ENCODE peak calls at places on chromosomes 7 and 10, in five cellular contexts. One of them, this sample, is unnamed.

GRCh38 chr7:120055300-120055699 is 217.7 kb upstream of the KCND2 start:
- DNase-seq in right lobe of liver: no peak
- DNase-seq in stimulated activated CD8-positive, alpha-beta memory T cell treated with anti-CD3 and anti-CD28 coated beads, Interleukin-2, amount 100 ng/mL, for 48 hours: no peak
- DNase-seq in T follicular helper cell: no peak
- DNase-seq in CD8-positive, alpha-beta memory T cell: no peak
- DNase-seq in this sample: no peak

GRCh38 chr7:152931583-152931982 is 172.0 kb downstream of the ACTR3B start:
- DNase-seq in right lobe of liver: no peak
- DNase-seq in stimulated activated CD8-positive, alpha-beta memory T cell treated with anti-CD3 and anti-CD28 coated beads, Interleukin-2, amount 100 ng/mL, for 48 hours: no peak
- DNase-seq in T follicular helper cell: no peak
- DNase-seq in CD8-positive, alpha-beta memory T cell: no peak
- DNase-seq in this sample: no peak

GRCh38 chr10:110751845-110752244 is 107.7 kb downstream of the RBM20 start:
- DNase-seq in right lobe of liver: no peak
- DNase-seq in stimulated activated CD8-positive, alpha-beta memory T cell treated with anti-CD3 and anti-CD28 coated beads, Interleukin-2, amount 100 ng/mL, for 48 hours: no peak
- DNase-seq in T follicular helper cell: no peak
- DNase-seq in CD8-positive, alpha-beta memory T cell: no peak
- DNase-seq in this sample: no peak

GRCh38 chr10:86258488-86258887 is 108.1 kb downstream of the GRID1 start:
- DNase-seq in right lobe of liver: no peak
- DNase-seq in stimulated activated CD8-positive, alpha-beta memory T cell treated with anti-CD3 and anti-CD28 coated beads, Interleukin-2, amount 100 ng/mL, for 48 hours: no peak
- DNase-seq in T follicular helper cell: no peak
- DNase-seq in CD8-positive, alpha-beta memory T cell: no peak
- DNase-seq in this sample: no peak

GRCh38 chr10:32139223-32140073 is 83.2 kb upstream of the KIF5B start:
- DNase-seq in right lobe of liver: peak
- DNase-seq in stimulated activated CD8-positive, alpha-beta memory T cell treated with anti-CD3 and anti-CD28 coated beads, Interleukin-2, amount 100 ng/mL, for 48 hours: no peak
- DNase-seq in T follicular helper cell: no peak
- DNase-seq in CD8-positive, alpha-beta memory T cell: no peak
- DNase-seq in this sample: no peak

GRCh38 chr7:17132726-17133125 is 165.7 kb upstream of the AHR start:
- DNase-seq in right lobe of liver: no peak
- DNase-seq in stimulated activated CD8-positive, alpha-beta memory T cell treated with anti-CD3 and anti-CD28 coated beads, Interleukin-2, amount 100 ng/mL, for 48 hours: no peak
- DNase-seq in T follicular helper cell: no peak
- DNase-seq in CD8-positive, alpha-beta memory T cell: no peak
- DNase-seq in this sample: no peak

GRCh38 chr10:102796407-102797176 is 40.6 kb downstream of the CYP17A1 start:
- DNase-seq in right lobe of liver: peak
- DNase-seq in stimulated activated CD8-positive, alpha-beta memory T cell treated with anti-CD3 and anti-CD28 coated beads, Interleukin-2, amount 100 ng/mL, for 48 hours: peak
- DNase-seq in T follicular helper cell: peak
- DNase-seq in CD8-positive, alpha-beta memory T cell: peak
- DNase-seq in this sample: peak

GRCh38 chr7:1580422-1581030 is 10.7 kb upstream of the PSMG3 start:
- DNase-seq in right lobe of liver: no peak
- DNase-seq in stimulated activated CD8-positive, alpha-beta memory T cell treated with anti-CD3 and anti-CD28 coated beads, Interleukin-2, amount 100 ng/mL, for 48 hours: no peak
- DNase-seq in T follicular helper cell: no peak
- DNase-seq in CD8-positive, alpha-beta memory T cell: no peak
- DNase-seq in this sample: no peak

GRCh38 chr10:73648252-73648651 is 7.0 kb upstream of the MYOZ1 start:
- DNase-seq in right lobe of liver: no peak
- DNase-seq in stimulated activated CD8-positive, alpha-beta memory T cell treated with anti-CD3 and anti-CD28 coated beads, Interleukin-2, amount 100 ng/mL, for 48 hours: no peak
- DNase-seq in T follicular helper cell: no peak
- DNase-seq in CD8-positive, alpha-beta memory T cell: no peak
- DNase-seq in this sample: no peak

GRCh38 chr10:96986200-96986856 is 154.2 kb downstream of the LCOR start:
- DNase-seq in right lobe of liver: no peak
- DNase-seq in stimulated activated CD8-positive, alpha-beta memory T cell treated with anti-CD3 and anti-CD28 coated beads, Interleukin-2, amount 100 ng/mL, for 48 hours: no peak
- DNase-seq in T follicular helper cell: no peak
- DNase-seq in CD8-positive, alpha-beta memory T cell: no peak
- DNase-seq in this sample: no peak

GRCh38 chr10:103102195-103102594 is 90.9 kb downstream of the NT5C2 start:
- DNase-seq in right lobe of liver: no peak
- DNase-seq in stimulated activated CD8-positive, alpha-beta memory T cell treated with anti-CD3 and anti-CD28 coated beads, Interleukin-2, amount 100 ng/mL, for 48 hours: no peak
- DNase-seq in T follicular helper cell: no peak
- DNase-seq in CD8-positive, alpha-beta memory T cell: no peak
- DNase-seq in this sample: no peak

GRCh38 chr7:137731436-137731835 is 115.3 kb downstream of the DGKI start:
- DNase-seq in right lobe of liver: no peak
- DNase-seq in stimulated activated CD8-positive, alpha-beta memory T cell treated with anti-CD3 and anti-CD28 coated beads, Interleukin-2, amount 100 ng/mL, for 48 hours: no peak
- DNase-seq in T follicular helper cell: no peak
- DNase-seq in CD8-positive, alpha-beta memory T cell: no peak
- DNase-seq in this sample: no peak

GRCh38 chr10:66822801-66823200 is 103.0 kb upstream of the LRRTM3 start:
- DNase-seq in right lobe of liver: no peak
- DNase-seq in stimulated activated CD8-positive, alpha-beta memory T cell treated with anti-CD3 and anti-CD28 coated beads, Interleukin-2, amount 100 ng/mL, for 48 hours: no peak
- DNase-seq in T follicular helper cell: no peak
- DNase-seq in CD8-positive, alpha-beta memory T cell: no peak
- DNase-seq in this sample: no peak

GRCh38 chr10:59792812-59793211 is 39.6 kb upstream of the MRLN start:
- DNase-seq in right lobe of liver: no peak
- DNase-seq in stimulated activated CD8-positive, alpha-beta memory T cell treated with anti-CD3 and anti-CD28 coated beads, Interleukin-2, amount 100 ng/mL, for 48 hours: no peak
- DNase-seq in T follicular helper cell: no peak
- DNase-seq in CD8-positive, alpha-beta memory T cell: no peak
- DNase-seq in this sample: no peak

This sample was measured in activated CD4-positive, alpha-beta T cell treated with anti-CD3 and anti-CD28 coated beads for 24 hours.